ENCODE peak calls at places on chromosomes 6 and 20, in ten cellular contexts. B is cardiac fibroblast; P is pancreas; T is activated naive CD4-positive, alpha-beta T cell treated with anti-CD3 and anti-CD28 coated beads for 36 hours; J is uterus; F is HuH-7.5; D is RWPE1; R is stimulated activated CD4-positive, alpha-beta T cell treated with anti-CD3 and anti-CD28 coated beads, TNF-alpha, amount 100 ng/mL, for 4 hours; Z is GDM1; C is BJ. M is an unnamed sample.

GRCh38 chr6:53312355-53312754 is 36.4 kb downstream of the ELOVL5 start:
- DNase-seq in B (no peak), P (no peak), T (no peak), J (no peak), F (no peak), D (no peak), R (no peak), Z (no peak), C (no peak), M (no peak)

GRCh38 chr20:41426361-41426900 is 59.8 kb upstream of the EMILIN3 start:
- DNase-seq in B (no peak), P (no peak), T (no peak), J (no peak), F (no peak), D (no peak), R (no peak), Z (no peak), C (no peak), M (no peak)

GRCh38 chr20:14821251-14821650 is 483.8 kb upstream of the FLRT3 start:
- DNase-seq in B (no peak), P (no peak), T (no peak), J (no peak), F (no peak), D (no peak), R (no peak), Z (no peak), C (no peak), M (no peak)

GRCh38 chr6:167405778-167406532 is 81.1 kb downstream of the TTLL2 start:
- DNase-seq in B (no peak), P (no peak), T (no peak), J (no peak), F (no peak), D (no peak), R (no peak), Z (no peak), C (no peak), M (no peak)

GRCh38 chr20:57831992-57832585 is 122.3 kb upstream of the PMEPA1 start:
- DNase-seq in B (no peak), P (no peak), T (no peak), J (no peak), F (no peak), D (no peak), R (no peak), Z (no peak), C (no peak), M (no peak)

GRCh38 chr6:41757268-41757667 is 10.1 kb upstream of the PGC start:
- DNase-seq in B (no peak), P (no peak), T (no peak), J (no peak), F (no peak), D (no peak), R (no peak), Z (no peak), C (no peak), M (no peak)

GRCh38 chr6:82298012-82298411 is 50.5 kb upstream of the IBTK start:
- DNase-seq in B (no peak), P (no peak), T (no peak), J (no peak), F (no peak), D (peak), R (no peak), Z (no peak), C (no peak), M (peak)

GRCh38 chr20:11844691-11845090 is 73.0 kb upstream of the BTBD3 start:
- DNase-seq in B (peak), P (no peak), T (no peak), J (no peak), F (no peak), D (no peak), R (no peak), Z (no peak), C (no peak), M (no peak)

GRCh38 chr20:57195023-57195758 is 71.2 kb downstream of the BMP7 start:
- DNase-seq in B (peak), P (no peak), T (no peak), J (no peak), F (no peak), D (peak), R (no peak), Z (no peak), C (peak), M (no peak)

GRCh38 chr20:48282591-48283228 is 497.4 kb upstream of the SULF2 start:
- DNase-seq in B (no peak), P (no peak), T (no peak), J (no peak), F (no peak), D (peak), R (no peak), Z (no peak), C (no peak), M (no peak)

GRCh38 chr6:119483936-119484335 is 134.4 kb upstream of the MAN1A1 start:
- DNase-seq in B (no peak), P (no peak), T (no peak), J (no peak), F (no peak), D (no peak), R (no peak), Z (no peak), C (no peak), M (no peak)

GRCh38 chr6:38337819-38338465 is 301.8 kb downstream of the BTBD9 start:
- DNase-seq in B (peak), P (no peak), T (no peak), J (no peak), F (no peak), D (peak), R (no peak), Z (no peak), C (peak), M (no peak)

GRCh38 chr20:3862333-3862732 is 15.7 kb downstream of the MAVS start:
- DNase-seq in B (no peak), P (no peak), T (no peak), J (no peak), F (no peak), D (no peak), R (no peak), Z (no peak), C (no peak), M (no peak)

GRCh38 chr6:116015560-116015959 is 45.1 kb downstream of the FRK start:
- DNase-seq in B (no peak), P (no peak), T (no peak), J (no peak), F (no peak), D (no peak), R (no peak), Z (no peak), C (no peak), M (no peak)

GRCh38 chr20:1538655-1539054 is 18.9 kb downstream of the SIRPD start:
- DNase-seq in B (no peak), P (no peak), T (no peak), J (no peak), F (no peak), D (peak), R (no peak), Z (no peak), C (no peak), M (no peak)

GRCh38 chr6:108693406-108694154 is 132.9 kb downstream of the FOXO3 start:
- DNase-seq in B (no peak), P (no peak), T (no peak), J (no peak), F (no peak), D (no peak), R (no peak), Z (no peak), C (no peak), M (no peak)

GRCh38 chr6:52574709-52575489 is 2.0 kb downstream of the TRAM2 start:
- DNase-seq in B (peak), P (no peak), T (peak), J (peak), F (no peak), D (no peak), R (no peak), Z (peak), C (no peak), M (no peak)

GRCh38 chr6:30763618-30764489 is 19.5 kb upstream of the IER3 start:
- DNase-seq in B (peak), P (peak), T (no peak), J (no peak), F (peak), D (no peak), R (no peak), Z (no peak), C (no peak), M (no peak)

GRCh38 chr6:34644716-34645115 is 51.9 kb downstream of the ILRUN start:
- DNase-seq in B (no peak), P (no peak), T (no peak), J (no peak), F (no peak), D (no peak), R (no peak), Z (no peak), C (no peak), M (no peak)

GRCh38 chr6:43695078-43695966 is 7.7 kb upstream of the MRPS18A start:
- DNase-seq in B (no peak), P (no peak), T (no peak), J (no peak), F (no peak), D (no peak), R (no peak), Z (no peak), C (no peak), M (no peak)

GRCh38 chr20:1946762-1947534 is 46.9 kb downstream of the PDYN start:
- DNase-seq in B (peak), P (no peak), T (no peak), J (peak), F (no peak), D (peak), R (no peak), Z (no peak), C (no peak), M (no peak)

GRCh38 chr20:62660216-62660615 is 17.9 kb downstream of the SLCO4A1 start:
- DNase-seq in B (no peak), P (no peak), T (no peak), J (no peak), F (no peak), D (no peak), R (no peak), Z (no peak), C (no peak), M (no peak)

GRCh38 chr20:20969701-20970100 is 136.5 kb downstream of the LINC00237 start:
- DNase-seq in B (no peak), P (no peak), T (no peak), J (no peak), F (no peak), D (no peak), R (no peak), Z (no peak), C (no peak), M (no peak)

GRCh38 chr6:31041372-31041974 is 31.2 kb downstream of the MUC22 start:
- DNase-seq in B (no peak), P (peak), T (no peak), J (no peak), F (no peak), D (no peak), R (no peak), Z (no peak), C (no peak), M (no peak)

GRCh38 chr6:43150051-43150751 is 20.9 kb upstream of the SRF start:
- DNase-seq in B (peak), P (peak), T (no peak), J (no peak), F (no peak), D (no peak), R (no peak), Z (no peak), C (no peak), M (no peak)

GRCh38 chr6:36444470-36444869 is 1.7 kb downstream of the KCTD20 start:
- DNase-seq in B (peak), P (no peak), T (no peak), J (no peak), F (no peak), D (peak), R (no peak), Z (no peak), C (no peak), M (no peak)

GRCh38 chr6:139981066-139981624 is 606.7 kb upstream of the CITED2 start:
- DNase-seq in B (no peak), P (no peak), T (no peak), J (no peak), F (no peak), D (no peak), R (no peak), Z (no peak), C (no peak), M (no peak)

GRCh38 chr6:75449625-75450206 is 43.9 kb downstream of the FILIP1 start:
- DNase-seq in B (peak), P (no peak), T (no peak), J (no peak), F (no peak), D (peak), R (no peak), Z (no peak), C (peak), M (no peak)

GRCh38 chr6:143701343-143702234 is 23.8 kb downstream of the PHACTR2 start:
- DNase-seq in B (peak), P (no peak), T (no peak), J (no peak), F (no peak), D (no peak), R (no peak), Z (no peak), C (no peak), M (no peak)

GRCh38 chr6:158837684-158838625 is 18.8 kb upstream of the EZR start:
- DNase-seq in B (peak), P (no peak), T (no peak), J (no peak), F (no peak), D (no peak), R (no peak), Z (no peak), C (no peak), M (no peak)